ENCODE peak calls at places on chromosomes 11 and 22, in four cellular contexts. One of them, this sample, is unnamed.

GRCh38 chr11:105639527-105639926 is 29.7 kb downstream of the GRIA4 start:
- DNase-seq in K562: no peak
- DNase-seq in HepG2: no peak
- DNase-seq in GM12878: no peak
- DNase-seq in this sample: no peak

GRCh38 chr11:114243461-114244372 is 52.5 kb upstream of the NNMT start:
- DNase-seq in K562: peak
- DNase-seq in HepG2: no peak
- DNase-seq in GM12878: no peak
- DNase-seq in this sample: no peak

GRCh38 chr11:76355172-76355571 is 25.8 kb downstream of the THAP12 start:
- DNase-seq in K562: no peak
- DNase-seq in HepG2: peak
- DNase-seq in GM12878: no peak
- DNase-seq in this sample: no peak

GRCh38 chr22:19448076-19448607 is 631 bp upstream of the C22orf39 start:
- DNase-seq in K562: peak
- DNase-seq in HepG2: peak
- DNase-seq in GM12878: no peak
- DNase-seq in this sample: peak

GRCh38 chr11:76236092-76237026 is 30.1 kb upstream of the WNT11 start:
- DNase-seq in K562: peak
- DNase-seq in HepG2: no peak
- DNase-seq in GM12878: no peak
- DNase-seq in this sample: peak

GRCh38 chr11:98100689-98101088 is 920.1 kb upstream of the CNTN5 start:
- DNase-seq in K562: no peak
- DNase-seq in HepG2: no peak
- DNase-seq in GM12878: no peak
- DNase-seq in this sample: no peak

GRCh38 chr11:55648027-55648426 is at the start of gene OR4S2:
- DNase-seq in K562: no peak
- DNase-seq in HepG2: no peak
- DNase-seq in GM12878: no peak
- DNase-seq in this sample: no peak

GRCh38 chr11:18011633-18012313 is 1.1 kb downstream of the SERGEF start:
- DNase-seq in K562: no peak
- DNase-seq in HepG2: peak
- DNase-seq in GM12878: no peak
- DNase-seq in this sample: peak

GRCh38 chr11:32087602-32088001 is 3.3 kb upstream of the RCN1 start:
- DNase-seq in K562: peak
- DNase-seq in HepG2: no peak
- DNase-seq in GM12878: no peak
- DNase-seq in this sample: no peak

DNA sequence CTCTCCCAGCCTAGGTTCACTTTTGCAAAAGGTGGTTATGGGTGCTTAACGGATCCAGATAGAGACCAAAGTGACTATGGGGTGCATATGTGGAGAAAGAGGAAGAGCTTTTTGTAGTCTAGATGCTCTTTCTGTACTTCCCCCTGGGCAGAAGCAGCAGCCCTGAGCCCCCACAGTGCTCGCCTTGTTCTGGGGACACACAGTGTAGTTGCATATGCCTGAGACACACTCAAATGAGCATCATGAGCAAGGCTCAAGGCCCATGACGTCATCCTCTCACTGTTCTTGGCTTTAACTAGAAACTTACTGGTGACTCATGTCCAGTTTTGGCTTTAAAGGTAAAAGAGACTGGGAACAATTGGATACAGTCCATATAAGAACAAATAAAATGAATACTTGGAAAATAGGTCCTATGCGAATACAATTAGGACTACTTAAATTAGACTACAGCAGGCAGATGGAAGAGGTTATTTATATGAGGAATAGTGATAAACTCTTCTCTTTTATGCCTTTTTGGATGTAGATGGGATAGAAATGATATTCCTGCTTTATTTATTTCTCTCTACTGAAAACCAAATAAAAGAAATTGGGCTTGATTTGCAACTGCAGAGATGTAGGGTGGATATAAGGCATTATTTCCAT is 20.1 kb upstream of the PEX26 start:
- DNase-seq in K562: peak
- DNase-seq in HepG2: peak
- DNase-seq in GM12878: peak
- DNase-seq in this sample: no peak
- TF ChIP-seq FOXK2 in K562: no peak
- TF ChIP-seq FOXK2 in HepG2: no peak
- TF ChIP-seq FOXK2 in GM12878: no peak
- TF ChIP-seq FOXK2 in this sample: no peak

GRCh38 chr11:66454253-66454652 is 12.5 kb upstream of the PELI3 start:
- DNase-seq in K562: no peak
- DNase-seq in HepG2: no peak
- DNase-seq in GM12878: no peak
- DNase-seq in this sample: no peak
- TF ChIP-seq SP1 in K562: no peak
- TF ChIP-seq SP1 in HepG2: no peak
- TF ChIP-seq SP1 in GM12878: no peak
- TF ChIP-seq SP1 in this sample: no peak

GRCh38 chr11:6431861-6432260 is 8.9 kb downstream of the HPX start:
- DNase-seq in K562: no peak
- DNase-seq in HepG2: no peak
- DNase-seq in GM12878: no peak
- DNase-seq in this sample: no peak
- TF ChIP-seq BHLHE40 in K562: no peak
- TF ChIP-seq BHLHE40 in HepG2: no peak
- TF ChIP-seq BHLHE40 in GM12878: no peak
- TF ChIP-seq BHLHE40 in this sample: no peak

DNA sequence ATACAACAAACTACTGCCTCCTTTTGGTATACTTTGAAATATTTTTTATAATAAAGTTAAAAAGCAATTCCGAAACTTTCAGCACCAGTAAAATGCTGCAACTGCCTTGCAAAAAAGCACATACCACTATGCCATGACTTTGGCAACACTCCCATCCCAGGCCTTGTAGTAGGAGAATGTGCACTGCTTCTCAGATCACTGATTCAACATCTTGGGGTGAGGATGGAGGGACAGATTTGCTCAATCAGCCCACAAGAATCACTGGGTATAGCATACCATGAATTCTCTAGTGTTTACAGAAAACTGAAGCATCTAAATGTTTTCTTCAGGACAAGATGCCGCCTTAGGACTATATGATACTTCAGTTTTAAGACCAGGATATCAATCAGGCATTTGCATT is 14.9 kb downstream of the EIF4ENIF1 start:
- DNase-seq in K562: no peak
- DNase-seq in HepG2: no peak
- DNase-seq in GM12878: no peak
- DNase-seq in this sample: no peak
- TF ChIP-seq FOXK2 in K562: no peak
- TF ChIP-seq FOXK2 in HepG2: no peak
- TF ChIP-seq FOXK2 in GM12878: no peak
- TF ChIP-seq FOXK2 in this sample: no peak

GRCh38 chr11:91761406-91762027 is 463.1 kb upstream of the FAT3 start:
- DNase-seq in K562: no peak
- DNase-seq in HepG2: no peak
- DNase-seq in GM12878: no peak
- DNase-seq in this sample: no peak
- TF ChIP-seq SP1 in K562: no peak
- TF ChIP-seq SP1 in HepG2: no peak
- TF ChIP-seq SP1 in GM12878: no peak
- TF ChIP-seq SP1 in this sample: no peak

DNA sequence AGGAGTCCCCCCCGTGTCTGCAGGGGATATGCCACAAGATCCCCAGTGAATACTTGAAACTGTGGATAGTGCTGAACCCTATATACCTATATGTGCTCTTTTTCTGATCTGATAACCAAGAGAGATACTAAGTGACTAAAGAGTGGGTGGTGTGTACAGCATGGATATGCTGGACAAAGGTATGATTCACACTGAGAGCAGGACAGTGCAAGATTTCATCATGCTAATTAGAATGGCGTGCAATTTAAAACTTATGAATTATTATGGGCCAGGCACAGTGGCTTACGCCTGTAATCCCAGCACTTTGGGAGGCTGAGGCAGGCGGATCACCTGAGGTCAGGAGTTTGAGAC is 90.2 kb upstream of the ALKBH3 start:
- DNase-seq in K562: no peak
- DNase-seq in HepG2: no peak
- DNase-seq in GM12878: no peak
- DNase-seq in this sample: no peak
- TF ChIP-seq BHLHE40 in K562: no peak
- TF ChIP-seq BHLHE40 in HepG2: no peak
- TF ChIP-seq BHLHE40 in GM12878: no peak
- TF ChIP-seq BHLHE40 in this sample: no peak

GRCh38 chr22:39364646-39365405 is 15.0 kb downstream of the SYNGR1 start:
- DNase-seq in K562: no peak
- DNase-seq in HepG2: no peak
- DNase-seq in GM12878: no peak
- DNase-seq in this sample: no peak

GRCh38 chr22:39367040-39367439 is 17.2 kb downstream of the SYNGR1 start:
- DNase-seq in K562: no peak
- DNase-seq in HepG2: no peak
- DNase-seq in GM12878: no peak
- DNase-seq in this sample: no peak

GRCh38 chr22:39362932-39363331 is 13.1 kb downstream of the SYNGR1 start:
- DNase-seq in K562: no peak
- DNase-seq in HepG2: no peak
- DNase-seq in GM12878: no peak
- DNase-seq in this sample: no peak

GRCh38 chr22:39363751-39364484 is 14.1 kb downstream of the SYNGR1 start:
- DNase-seq in K562: peak
- DNase-seq in HepG2: no peak
- DNase-seq in GM12878: no peak
- DNase-seq in this sample: no peak

GRCh38 chr22:39365406-39365782 is 15.6 kb downstream of the SYNGR1 start:
- DNase-seq in K562: no peak
- DNase-seq in HepG2: no peak
- DNase-seq in GM12878: no peak
- DNase-seq in this sample: no peak
- TF ChIP-seq FOXK2 in K562: no peak
- TF ChIP-seq FOXK2 in HepG2: no peak
- TF ChIP-seq FOXK2 in GM12878: no peak
- TF ChIP-seq FOXK2 in this sample: no peak

DNA sequence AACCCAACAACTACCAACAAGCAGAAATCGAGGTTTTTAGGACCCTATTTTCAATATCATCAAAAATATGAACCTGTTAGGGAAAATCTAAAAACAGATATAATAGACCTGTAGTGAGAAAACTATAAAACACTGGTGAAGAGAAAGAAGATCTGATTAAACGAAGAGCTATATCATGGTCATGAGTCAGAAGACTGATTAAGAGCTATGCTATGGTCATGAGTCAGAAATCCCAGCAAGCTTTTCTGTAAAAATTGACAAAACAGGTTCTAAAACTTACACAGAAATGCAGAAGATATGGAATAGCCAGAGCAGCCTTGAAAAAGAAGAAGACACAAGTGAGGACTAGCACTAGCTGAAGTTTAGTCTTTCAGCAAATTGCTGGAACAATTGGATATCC is 345.0 kb downstream of the TBC1D22A start:
- DNase-seq in K562: no peak
- DNase-seq in HepG2: no peak
- DNase-seq in GM12878: no peak
- DNase-seq in this sample: no peak
- TF ChIP-seq SP1 in K562: no peak
- TF ChIP-seq SP1 in HepG2: no peak
- TF ChIP-seq SP1 in GM12878: no peak
- TF ChIP-seq SP1 in this sample: no peak